ENCODE peak calls at places on chromosome 10, in five cellular contexts. One of them, this sample, is unnamed. For H3K4me1, the result is how much of the 10 kb centered on the place peaks cover.

GRCh38 chr10:11535376-11535959 is 76.0 kb downstream of the USP6NL start:
- DNase-seq in GM12878: no peak
- DNase-seq in HCT116: no peak
- DNase-seq in H1: no peak
- DNase-seq in HepG2: no peak
- DNase-seq in this sample: no peak

GRCh38 chr10:1159131-1160061 is 103.2 kb downstream of the WDR37 start:
- DNase-seq in GM12878: no peak
- DNase-seq in HCT116: no peak
- DNase-seq in H1: peak
- DNase-seq in HepG2: no peak
- DNase-seq in this sample: peak

GRCh38 chr10:191703-192518 is 56.7 kb downstream of the ZMYND11 start:
- DNase-seq in GM12878: no peak
- DNase-seq in HCT116: no peak
- DNase-seq in H1: no peak
- DNase-seq in HepG2: peak
- DNase-seq in this sample: no peak

GRCh38 chr10:89327803-89328441 is at the start of gene IFIT3:
- DNase-seq in GM12878: peak
- DNase-seq in HCT116: peak
- DNase-seq in H1: no peak
- DNase-seq in HepG2: peak
- DNase-seq in this sample: peak

GRCh38 chr10:120506674-120507073 is 49.6 kb downstream of the PLPP4 start:
- DNase-seq in GM12878: no peak
- DNase-seq in HCT116: no peak
- DNase-seq in H1: no peak
- DNase-seq in HepG2: no peak
- DNase-seq in this sample: no peak

GRCh38 chr10:126685756-126686155 is 15.3 kb upstream of the C10orf90 start:
- DNase-seq in GM12878: no peak
- DNase-seq in HCT116: no peak
- DNase-seq in H1: no peak
- DNase-seq in HepG2: no peak
- DNase-seq in this sample: no peak

GRCh38 chr10:99329238-99329890 is at the start of gene CNNM1:
- DNase-seq in GM12878: no peak
- DNase-seq in HCT116: no peak
- DNase-seq in H1: peak
- DNase-seq in HepG2: no peak
- DNase-seq in this sample: no peak

GRCh38 chr10:1240341-1240775 is 184.2 kb downstream of the WDR37 start:
- DNase-seq in GM12878: no peak
- DNase-seq in HCT116: no peak
- DNase-seq in H1: peak
- DNase-seq in HepG2: no peak
- DNase-seq in this sample: no peak

GRCh38 chr10:107085661-107086525 is 78.6 kb downstream of the SORCS1 start:
- DNase-seq in GM12878: no peak
- DNase-seq in HCT116: no peak
- DNase-seq in H1: no peak
- DNase-seq in HepG2: no peak
- DNase-seq in this sample: no peak

GRCh38 chr10:26225322-26225721 is 8.7 kb downstream of the GAD2 start:
- DNase-seq in GM12878: no peak
- DNase-seq in HCT116: no peak
- DNase-seq in H1: no peak
- DNase-seq in HepG2: no peak
- DNase-seq in this sample: no peak

GRCh38 chr10:102599565-102600327 is 44.5 kb upstream of the TRIM8 start:
- DNase-seq in GM12878: no peak
- DNase-seq in HCT116: no peak
- DNase-seq in H1: no peak
- DNase-seq in HepG2: peak
- DNase-seq in this sample: peak

GRCh38 chr10:110340821-110341220 is 36.1 kb upstream of the SMNDC1 start:
- DNase-seq in GM12878: no peak
- DNase-seq in HCT116: no peak
- DNase-seq in H1: no peak
- DNase-seq in HepG2: no peak
- DNase-seq in this sample: no peak

GRCh38 chr10:22899775-22900174 is 28.1 kb upstream of the ARMC3 start:
- DNase-seq in GM12878: no peak
- DNase-seq in HCT116: no peak
- DNase-seq in H1: no peak
- DNase-seq in HepG2: no peak
- DNase-seq in this sample: no peak

GRCh38 chr10:101237908-101238731 is 8.9 kb upstream of the LBX1 start:
- DNase-seq in GM12878: no peak
- DNase-seq in HCT116: no peak
- DNase-seq in H1: no peak
- DNase-seq in HepG2: no peak
- DNase-seq in this sample: no peak

GRCh38 chr10:111455776-111456426 is 379.1 kb downstream of the ADRA2A start:
- DNase-seq in GM12878: no peak
- DNase-seq in HCT116: no peak
- DNase-seq in H1: no peak
- DNase-seq in HepG2: no peak
- DNase-seq in this sample: no peak

GRCh38 chr10:20870839-20871238 is 26.3 kb downstream of the NEBL start:
- DNase-seq in GM12878: no peak
- DNase-seq in HCT116: no peak
- DNase-seq in H1: no peak
- DNase-seq in HepG2: no peak
- DNase-seq in this sample: no peak

GRCh38 chr10:120943542-120943941 is 92.4 kb downstream of the WDR11 start:
- DNase-seq in GM12878: no peak
- DNase-seq in HCT116: no peak
- DNase-seq in H1: no peak
- DNase-seq in HepG2: no peak
- DNase-seq in this sample: peak

GRCh38 chr10:22620140-22620857 is 94.1 kb downstream of the PIP4K2A start:
- DNase-seq in GM12878: no peak
- DNase-seq in HCT116: peak
- DNase-seq in H1: no peak
- DNase-seq in HepG2: no peak
- DNase-seq in this sample: peak

GRCh38 chr10:57692255-57692980 is 575.3 kb downstream of the IPMK start:
- DNase-seq in GM12878: no peak
- DNase-seq in HCT116: no peak
- DNase-seq in H1: no peak
- DNase-seq in HepG2: no peak
- DNase-seq in this sample: no peak

DNA sequence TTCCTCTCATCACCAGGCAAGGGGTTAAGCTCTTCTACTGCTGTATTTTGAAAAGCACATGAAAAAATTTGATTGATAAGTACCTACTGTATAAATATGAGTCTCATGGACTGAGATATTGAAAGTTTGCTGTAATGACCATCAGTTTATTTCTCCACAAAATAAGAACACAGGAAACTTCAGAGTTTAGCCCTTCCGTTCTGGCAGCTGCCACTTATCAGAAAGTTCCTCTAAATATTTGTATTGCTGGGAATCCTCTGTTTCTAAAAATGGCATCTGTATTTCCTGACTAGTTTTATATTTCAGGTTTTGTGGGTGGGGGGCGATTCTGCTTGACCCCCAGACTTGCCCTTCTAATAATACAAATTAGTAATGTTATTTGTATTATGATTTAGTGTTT is 92.0 kb downstream of the LYZL2 start:
- DNase-seq in GM12878: no peak
- DNase-seq in HCT116: no peak
- DNase-seq in H1: no peak
- DNase-seq in HepG2: no peak
- DNase-seq in this sample: no peak
- TF ChIP-seq SP1 in GM12878: no peak
- TF ChIP-seq SP1 in HCT116: no peak
- TF ChIP-seq SP1 in H1: no peak
- TF ChIP-seq SP1 in HepG2: no peak
- TF ChIP-seq SP1 in this sample: no peak

GRCh38 chr10:127922675-127923366 is 15.9 kb downstream of the PTPRE start:
- DNase-seq in GM12878: no peak
- DNase-seq in HCT116: peak
- DNase-seq in H1: no peak
- DNase-seq in HepG2: peak
- DNase-seq in this sample: no peak

GRCh38 chr10:127928021-127928806 is 21.3 kb downstream of the PTPRE start:
- DNase-seq in GM12878: no peak
- DNase-seq in HCT116: no peak
- DNase-seq in H1: no peak
- DNase-seq in HepG2: no peak
- DNase-seq in this sample: no peak

GRCh38 chr10:127925471-127926207 is 18.7 kb downstream of the PTPRE start:
- DNase-seq in GM12878: no peak
- DNase-seq in HCT116: no peak
- DNase-seq in H1: no peak
- DNase-seq in HepG2: no peak
- DNase-seq in this sample: no peak

GRCh38 chr10:127923646-127924045 is 16.7 kb downstream of the PTPRE start:
- DNase-seq in GM12878: no peak
- DNase-seq in HCT116: no peak
- DNase-seq in H1: no peak
- DNase-seq in HepG2: no peak
- DNase-seq in this sample: no peak

DNA sequence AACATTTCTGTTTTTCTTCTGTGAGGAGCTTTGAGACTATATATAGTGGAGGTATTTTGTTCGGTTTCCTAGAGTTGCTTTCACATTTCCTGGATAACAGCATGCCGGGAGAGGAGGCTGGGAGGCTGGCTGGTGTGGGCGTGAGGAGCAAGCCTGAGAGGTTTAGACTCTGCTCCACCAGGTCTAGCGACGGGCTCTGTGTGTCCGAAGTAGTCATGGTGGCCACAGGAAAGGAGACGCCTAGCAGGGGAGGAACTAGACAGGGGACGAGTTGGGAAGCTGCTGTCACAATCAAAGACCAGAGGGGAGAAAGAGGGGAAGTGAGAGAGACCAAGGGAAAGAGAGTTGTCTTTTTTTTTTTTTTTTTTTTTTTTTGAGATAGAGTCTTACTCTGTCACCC is 19.6 kb downstream of the PTPRE start:
- DNase-seq in GM12878: no peak
- DNase-seq in HCT116: no peak
- DNase-seq in H1: no peak
- DNase-seq in HepG2: no peak
- DNase-seq in this sample: no peak
- H3K4me1 ChIP-seq in GM12878: under half
- H3K4me1 ChIP-seq in HCT116: under half
- H3K4me1 ChIP-seq in H1: under half
- H3K4me1 ChIP-seq in HepG2: under half
- H3K4me1 ChIP-seq in this sample: under half

GRCh38 chr10:45513586-45513985 is 139.6 kb downstream of the ALOX5 start:
- DNase-seq in GM12878: no peak
- DNase-seq in HCT116: no peak
- DNase-seq in H1: no peak
- DNase-seq in HepG2: peak
- DNase-seq in this sample: no peak

GRCh38 chr10:45509491-45509890 is 135.5 kb downstream of the ALOX5 start:
- DNase-seq in GM12878: no peak
- DNase-seq in HCT116: no peak
- DNase-seq in H1: no peak
- DNase-seq in HepG2: no peak
- DNase-seq in this sample: no peak

GRCh38 chr10:45518741-45519140 is 144.7 kb downstream of the ALOX5 start:
- DNase-seq in GM12878: no peak
- DNase-seq in HCT116: no peak
- DNase-seq in H1: no peak
- DNase-seq in HepG2: no peak
- DNase-seq in this sample: no peak

GRCh38 chr10:45515630-45516029 is 141.6 kb downstream of the ALOX5 start:
- DNase-seq in GM12878: no peak
- DNase-seq in HCT116: no peak
- DNase-seq in H1: no peak
- DNase-seq in HepG2: peak
- DNase-seq in this sample: no peak

DNA sequence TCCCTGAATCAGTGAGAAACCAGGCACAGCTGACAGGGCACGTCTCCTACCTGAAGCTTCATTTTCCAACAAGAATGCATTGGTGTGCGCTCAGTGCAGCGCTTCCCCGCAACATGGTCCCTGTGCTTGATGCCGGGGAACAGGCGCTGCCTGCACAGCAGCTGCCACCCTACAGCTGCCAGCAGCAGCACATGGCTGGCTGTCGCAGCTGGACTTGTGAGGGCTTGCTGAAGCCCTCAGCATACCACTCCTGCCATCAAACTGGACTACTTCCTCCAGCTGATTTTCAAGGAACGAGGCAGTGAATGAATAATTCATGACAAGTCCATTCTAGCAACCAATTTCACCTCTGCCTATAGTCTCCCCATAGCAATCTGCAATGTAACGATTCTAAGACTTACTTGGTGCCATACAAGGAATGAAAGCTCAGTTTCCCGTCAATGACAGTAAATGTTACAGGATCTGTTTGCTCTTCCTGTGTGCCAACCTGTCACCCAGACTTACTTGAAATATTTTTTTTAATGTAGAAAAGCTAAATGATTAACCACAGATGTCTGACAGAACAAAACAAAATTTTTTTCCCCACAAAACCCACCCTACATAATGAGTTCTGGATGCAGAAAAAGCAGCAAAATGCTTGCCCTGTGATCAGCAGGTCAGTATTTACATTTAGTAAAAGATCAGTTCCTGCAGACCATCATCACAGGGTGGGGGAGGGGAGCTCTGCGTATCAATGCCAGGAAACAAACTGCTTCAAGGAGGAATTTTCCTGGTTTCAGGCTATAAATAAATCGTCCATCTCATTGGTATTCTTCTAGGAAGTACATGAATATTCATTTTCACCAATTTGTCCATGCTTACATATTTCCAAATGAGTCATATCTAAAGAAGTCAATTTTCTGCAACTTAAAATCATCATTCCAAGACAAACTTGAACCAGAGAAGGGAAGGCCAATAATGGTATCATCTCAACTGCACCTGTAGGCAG is 140.6 kb downstream of the ALOX5 start:
- DNase-seq in GM12878: no peak
- DNase-seq in HCT116: no peak
- DNase-seq in H1: no peak
- DNase-seq in HepG2: peak
- DNase-seq in this sample: no peak
- TF ChIP-seq SP1 in GM12878: no peak
- TF ChIP-seq SP1 in HCT116: no peak
- TF ChIP-seq SP1 in H1: no peak
- TF ChIP-seq SP1 in HepG2: no peak
- TF ChIP-seq SP1 in this sample: no peak

GRCh38 chr10:33336606-33337334 is 2.3 kb upstream of the NRP1 start:
- DNase-seq in GM12878: no peak
- DNase-seq in HCT116: no peak
- DNase-seq in H1: peak
- DNase-seq in HepG2: no peak
- DNase-seq in this sample: no peak

GRCh38 chr10:33344676-33345075 is 10.2 kb upstream of the NRP1 start:
- DNase-seq in GM12878: no peak
- DNase-seq in HCT116: no peak
- DNase-seq in H1: no peak
- DNase-seq in HepG2: no peak
- DNase-seq in this sample: no peak

GRCh38 chr10:33337335-33337854 is 2.9 kb upstream of the NRP1 start:
- DNase-seq in GM12878: no peak
- DNase-seq in HCT116: no peak
- DNase-seq in H1: no peak
- DNase-seq in HepG2: no peak
- DNase-seq in this sample: no peak

GRCh38 chr10:33345236-33345635 is 10.8 kb upstream of the NRP1 start:
- DNase-seq in GM12878: no peak
- DNase-seq in HCT116: no peak
- DNase-seq in H1: no peak
- DNase-seq in HepG2: no peak
- DNase-seq in this sample: no peak

GRCh38 chr10:33341638-33342037 is 7.2 kb upstream of the NRP1 start:
- DNase-seq in GM12878: no peak
- DNase-seq in HCT116: no peak
- DNase-seq in H1: no peak
- DNase-seq in HepG2: no peak
- DNase-seq in this sample: no peak
- H3K4me1 ChIP-seq in GM12878: under half
- H3K4me1 ChIP-seq in HCT116: under half
- H3K4me1 ChIP-seq in H1: under half
- H3K4me1 ChIP-seq in HepG2: under half
- H3K4me1 ChIP-seq in this sample: under half